ENCODE peak calls at places on chromosome 20, in nine cellular contexts. N, C, R, M, Z, S, V, W and B are unnamed samples.
A peak's percentile ranks its signal among the peaks of the same experiment; 100 is the strongest.

GRCh38 chr20:47027042-47027441 is 132.4 kb downstream of the EYA2 start:
- DNase-seq in N (no peak), C (no peak), R (no peak), M (no peak), Z (no peak), S (no peak), V (no peak), W (no peak), B (peak; percentile 84)

GRCh38 chr20:48632017-48632824 is 195.6 kb downstream of the PREX1 start:
- DNase-seq in N (no peak), C (no peak), R (no peak), M (no peak), Z (no peak), S (no peak), V (no peak), W (no peak), B (no peak)

GRCh38 chr20:54650201-54650722 is 174.9 kb downstream of the DOK5 start:
- DNase-seq in N (no peak), C (no peak), R (no peak), M (no peak), Z (no peak), S (no peak), V (no peak), W (no peak), B (no peak)

GRCh38 chr20:29123861-29124260 is 2133.6 kb upstream of the DEFB115 start:
- DNase-seq in N (no peak), C (no peak), R (no peak), M (no peak), Z (no peak), S (no peak), V (no peak), W (no peak), B (no peak)

GRCh38 chr20:37801921-37802320 is 101.0 kb upstream of the VSTM2L start:
- DNase-seq in N (no peak), C (no peak), R (no peak), M (no peak), Z (no peak), S (no peak), V (no peak), W (no peak), B (no peak)

GRCh38 chr20:10671850-10672578 is 1.8 kb downstream of the JAG1 start:
- DNase-seq in N (peak; percentile 65), C (peak; percentile 31), R (peak; percentile 29), M (peak; percentile 55), Z (peak; percentile 21), S (no peak), V (no peak), W (peak; percentile 90), B (no peak)

GRCh38 chr20:50193851-50194830 is 3.5 kb downstream of the CEBPB start:
- DNase-seq in N (peak; percentile 34), C (peak; percentile 23), R (no peak), M (peak; percentile 79), Z (no peak), S (peak; percentile 45), V (no peak), W (peak; percentile 82), B (no peak)

GRCh38 chr20:58342104-58342945 is 32.8 kb downstream of the RAB22A start:
- DNase-seq in N (peak; percentile 82), C (no peak), R (no peak), M (no peak), Z (peak; percentile 93), S (no peak), V (no peak), W (no peak), B (no peak)

GRCh38 chr20:38935967-38936407 is 9.8 kb downstream of the FAM83D start:
- DNase-seq in N (peak; percentile 31), C (no peak), R (no peak), M (peak; percentile 20), Z (no peak), S (no peak), V (no peak), W (no peak), B (no peak)

GRCh38 chr20:61659652-61660346 is 405.9 kb downstream of the TAF4 start:
- DNase-seq in N (no peak), C (no peak), R (no peak), M (no peak), Z (no peak), S (no peak), V (no peak), W (no peak), B (no peak)

GRCh38 chr20:31861346-31862156 is 8.8 kb downstream of the DUSP15 start:
- DNase-seq in N (peak; percentile 44), C (peak; percentile 76), R (peak; percentile 83), M (peak; percentile 49), Z (peak; percentile 79), S (no peak), V (peak; percentile 59), W (no peak), B (peak; percentile 88)

GRCh38 chr20:5191829-5192569 is 65.2 kb downstream of the CDS2 start:
- DNase-seq in N (peak; percentile 71), C (peak; percentile 23), R (peak; percentile 64), M (peak; percentile 56), Z (peak; percentile 77), S (peak; percentile 22), V (peak; percentile 61), W (no peak), B (peak; percentile 76)

GRCh38 chr20:46253391-46253790 is 54.9 kb downstream of the CDH22 start:
- DNase-seq in N (peak; percentile 14), C (no peak), R (no peak), M (no peak), Z (peak; percentile 66), S (no peak), V (no peak), W (no peak), B (peak; percentile 30)

GRCh38 chr20:62889411-62889810 is 27.8 kb upstream of the TCFL5 start:
- DNase-seq in N (no peak), C (no peak), R (no peak), M (no peak), Z (no peak), S (no peak), V (no peak), W (no peak), B (no peak)

GRCh38 chr20:38387953-38388352 is 41.7 kb downstream of the LBP start:
- DNase-seq in N (no peak), C (no peak), R (no peak), M (no peak), Z (no peak), S (no peak), V (no peak), W (no peak), B (no peak)

GRCh38 chr20:5020760-5021159 is 19.4 kb upstream of the SLC23A2 start:
- DNase-seq in N (no peak), C (no peak), R (no peak), M (no peak), Z (no peak), S (no peak), V (no peak), W (no peak), B (no peak)

GRCh38 chr20:34512955-34513419 is 3.2 kb upstream of the DYNLRB1 start:
- DNase-seq in N (no peak), C (no peak), R (no peak), M (no peak), Z (no peak), S (no peak), V (no peak), W (no peak), B (no peak)

GRCh38 chr20:48808382-48809034 is 19.3 kb downstream of the PREX1 start:
- DNase-seq in N (no peak), C (no peak), R (no peak), M (peak; percentile 37), Z (no peak), S (no peak), V (no peak), W (no peak), B (no peak)